ENCODE peak calls at places on chromosome 13, in six cellular contexts. F, N, O, W, B and X are unnamed samples.

GRCh38 chr13:94195715-94196114 is 283.8 kb downstream of the DCT start:
- DNase-seq in B (no peak), F (no peak), O (no peak), W (no peak), N (peak; percentile 77), X (no peak)

GRCh38 chr13:81957121-81957520 is 1616.2 kb upstream of the SPRY2 start:
- DNase-seq in W (no peak), O (no peak), B (no peak), N (no peak), F (no peak), X (no peak)

GRCh38 chr13:78045916-78046315 is 127.3 kb upstream of the EDNRB start:
- DNase-seq in N (no peak), O (no peak), B (no peak), F (no peak), W (no peak), X (no peak)

GRCh38 chr13:31733066-31733465 is 6.3 kb upstream of the RXFP2 start:
- DNase-seq in W (no peak), F (no peak), B (no peak), O (no peak), N (peak; percentile 11), X (no peak)

GRCh38 chr13:111510502-111511218 is 190.2 kb downstream of the TEX29 start:
- DNase-seq in O (no peak), W (no peak), B (no peak), F (no peak), N (no peak), X (no peak)

GRCh38 chr13:38002596-38002995 is 133.0 kb upstream of the TRPC4 start:
- DNase-seq in W (no peak), O (no peak), N (no peak), F (no peak), B (no peak), X (no peak)

GRCh38 chr13:30486230-30487074 is 20.7 kb upstream of the HMGB1 start:
- DNase-seq in O (no peak), B (no peak), W (no peak), F (no peak), N (no peak), X (no peak)

GRCh38 chr13:46613409-46614049 is 60.6 kb downstream of the LRCH1 start:
- DNase-seq in O (no peak), N (peak; percentile 44), W (no peak), B (no peak), F (no peak), X (no peak)

GRCh38 chr13:35818577-35819165 is 312.5 kb downstream of the DCLK1 start:
- DNase-seq in B (no peak), F (no peak), N (peak; percentile 61), W (no peak), O (no peak), X (no peak)

GRCh38 chr13:38888309-38888708 is 102.3 kb downstream of the STOML3 start:
- DNase-seq in N (peak; percentile 15), O (no peak), B (no peak), F (no peak), W (no peak), X (no peak)

GRCh38 chr13:73738626-73739025 is 395.6 kb downstream of the KLF12 start:
- DNase-seq in B (no peak), F (no peak), N (no peak), O (no peak), W (no peak), X (no peak)

GRCh38 chr13:68176486-68176885 is 946.4 kb upstream of the PCDH9 start:
- DNase-seq in F (no peak), O (no peak), N (peak; percentile 89), B (no peak), W (no peak), X (no peak)

GRCh38 chr13:80244574-80244973 is 96.4 kb downstream of the SPRY2 start:
- DNase-seq in O (no peak), N (no peak), W (no peak), B (no peak), F (no peak), X (no peak)

GRCh38 chr13:36096411-36097184 is 34.6 kb downstream of the DCLK1 start:
- DNase-seq in O (no peak), B (no peak), W (no peak), N (peak; percentile 58), F (no peak), X (no peak)

GRCh38 chr13:34502011-34502410 is 440.1 kb upstream of the NBEA start:
- DNase-seq in O (no peak), W (no peak), F (no peak), N (no peak), B (no peak), X (no peak)

GRCh38 chr13:73370066-73370465 is 311.3 kb downstream of the KLF5 start:
- DNase-seq in F (no peak), B (no peak), N (no peak), W (no peak), O (no peak), X (no peak)

GRCh38 chr13:24183741-24184182 is 23.2 kb downstream of the SPATA13 start:
- DNase-seq in O (no peak), B (no peak), F (no peak), N (no peak), W (no peak), X (no peak)

GRCh38 chr13:100828226-100828625 is 153.6 kb upstream of the TMTC4 start:
- DNase-seq in W (no peak), O (no peak), N (no peak), B (no peak), F (no peak), X (no peak)

GRCh38 chr13:80989770-80990169 is 648.8 kb upstream of the SPRY2 start:
- DNase-seq in F (no peak), N (no peak), W (no peak), B (no peak), O (no peak), X (no peak)

GRCh38 chr13:105165449-105166125 is 1369.9 kb downstream of the EFNB2 start:
- DNase-seq in N (no peak), O (no peak), B (peak; percentile 49), F (no peak), W (no peak), X (no peak)

GRCh38 chr13:103935117-103935516 is 868.9 kb upstream of the SLC10A2 start:
- DNase-seq in F (no peak), O (no peak), B (no peak), N (no peak), W (no peak), X (no peak)

GRCh38 chr13:51000576-51001260 is 91.1 kb downstream of the RNASEH2B start:
- DNase-seq in F (no peak), W (no peak), N (peak; percentile 80), B (no peak), O (no peak), X (no peak)

GRCh38 chr13:74305876-74306275 is 171.7 kb upstream of the KLF12 start:
- DNase-seq in F (no peak), B (no peak), N (no peak), O (no peak), W (no peak), X (no peak)

GRCh38 chr13:97113231-97114001 is 108.7 kb upstream of the MBNL2 start:
- DNase-seq in B (no peak), W (no peak), N (no peak), F (no peak), O (no peak), X (no peak)

GRCh38 chr13:79935121-79935520 is 405.8 kb downstream of the SPRY2 start:
- DNase-seq in O (no peak), B (no peak), N (no peak), W (no peak), F (no peak), X (no peak)

GRCh38 chr13:20553309-20553708 is 13.6 kb upstream of the IFT88 start:
- DNase-seq in O (no peak), B (no peak), N (peak; percentile 29), W (no peak), F (no peak), X (no peak)

GRCh38 chr13:46526763-46527162 is 26.2 kb upstream of the LRCH1 start:
- DNase-seq in B (no peak), F (no peak), N (no peak), O (no peak), W (no peak), X (no peak)

GRCh38 chr13:101026736-101027398 is 352.3 kb upstream of the TMTC4 start:
- DNase-seq in B (no peak), W (no peak), F (no peak), N (no peak), O (no peak), X (no peak)

GRCh38 chr13:113802090-113802531 is 43.1 kb downstream of the TMEM255B start:
- DNase-seq in O (no peak), N (peak; percentile 83), B (no peak), W (no peak), F (no peak), X (no peak)
- TF ChIP-seq CTCF in O (no peak), N (no peak), B (no peak), W (no peak), F (no peak), X (no peak)

DNA sequence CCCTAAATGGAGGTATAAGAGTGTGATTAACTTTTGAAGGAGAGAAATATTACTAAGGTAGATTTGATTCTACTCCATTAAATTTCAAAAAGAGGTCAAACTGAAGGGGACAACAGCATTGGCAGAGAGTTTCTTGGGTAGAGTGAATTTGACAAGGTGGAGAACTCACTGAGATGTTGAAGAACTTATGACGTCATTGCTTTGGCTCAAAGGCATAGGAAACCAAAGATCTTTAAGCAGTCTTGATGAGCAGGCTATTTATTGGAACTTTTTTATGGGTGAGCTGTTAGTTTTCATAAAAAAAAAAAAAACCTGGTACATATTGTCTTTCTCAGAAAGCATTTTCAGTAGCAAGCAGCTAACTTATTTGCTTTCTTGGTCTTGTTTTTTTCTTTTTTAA is 412.0 kb upstream of the KLHL1 start:
- DNase-seq in B (no peak), N (no peak), F (no peak), O (no peak), W (no peak), X (no peak)
- TF ChIP-seq CTCF in B (no peak), N (no peak), F (no peak), O (no peak), W (no peak), X (no peak)

DNA sequence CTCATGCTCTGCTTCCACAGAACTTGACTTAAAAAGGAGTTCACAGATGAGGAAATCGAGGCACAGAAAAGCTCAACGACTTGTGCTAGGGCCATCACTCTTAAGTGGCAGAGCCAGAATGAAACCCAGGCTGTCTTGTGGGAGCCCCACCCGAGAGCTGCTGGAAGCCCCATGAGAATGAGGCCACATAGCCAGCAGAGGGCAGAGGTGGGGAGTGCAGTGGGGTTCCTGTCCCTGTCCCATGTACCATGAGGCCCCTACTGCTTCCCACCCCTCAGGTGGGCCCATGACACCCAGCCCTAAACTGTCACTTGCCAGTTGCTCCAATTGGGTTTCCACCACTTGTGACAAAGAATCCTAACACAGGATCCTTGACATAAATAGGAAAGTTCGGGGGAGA is 175.9 kb downstream of the IRS2 start:
- DNase-seq in N (peak; percentile 7), B (peak; percentile 57), W (no peak), O (no peak), F (peak; percentile 51), X (no peak)
- TF ChIP-seq CTCF in N (no peak), B (no peak), W (no peak), O (peak; percentile 24), F (no peak), X (no peak)

DNA sequence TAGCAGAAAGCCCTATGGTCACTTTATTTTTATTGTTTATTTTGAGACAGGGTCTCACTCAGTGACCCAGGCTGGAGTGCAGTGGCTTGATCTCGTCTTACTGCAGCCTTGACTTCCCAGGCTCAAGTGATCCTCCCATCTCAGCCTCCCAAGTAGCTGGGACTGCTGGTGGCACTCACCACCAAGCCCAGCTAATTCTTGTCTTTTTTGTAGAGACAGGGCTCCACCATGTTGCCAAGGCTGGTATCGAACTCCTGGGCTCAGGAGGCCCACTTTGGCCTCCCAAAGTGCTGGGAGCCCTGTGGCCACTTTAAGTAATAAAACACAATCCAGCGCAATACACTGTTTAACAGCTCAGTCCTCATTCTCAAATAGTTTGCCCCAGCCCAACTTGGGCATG is 69.3 kb downstream of the NUFIP1 start:
- DNase-seq in W (no peak), N (peak; percentile 21), B (no peak), F (no peak), O (no peak), X (no peak)
- TF ChIP-seq CTCF in W (no peak), N (no peak), B (no peak), F (no peak), O (no peak), X (no peak)